ENCODE peak calls at places on chromosomes 3 and 15, in seven cellular contexts. One of them, this sample, is unnamed.

GRCh38 chr3:127671523-127672428 is 976 bp upstream of the ABTB1 start:
- DNase-seq in hypothalamus: no peak
- DNase-seq in NCI-H2081: no peak
- DNase-seq in M059J: no peak
- DNase-seq in iris pigment epithelial cell: no peak
- DNase-seq in central memory CD4-positive, alpha-beta T cell: peak; percentile 22
- DNase-seq in NCI-H345: no peak
- DNase-seq in this sample: no peak

GRCh38 chr3:13484861-13485590 is 4.9 kb downstream of the HDAC11 start:
- DNase-seq in hypothalamus: peak; percentile 12
- DNase-seq in NCI-H2081: peak; percentile 65
- DNase-seq in M059J: peak; percentile 86
- DNase-seq in iris pigment epithelial cell: peak; percentile 63
- DNase-seq in central memory CD4-positive, alpha-beta T cell: peak; percentile 19
- DNase-seq in NCI-H345: peak; percentile 45
- DNase-seq in this sample: no peak

GRCh38 chr15:33314115-33314514 is 3.3 kb downstream of the RYR3 start:
- DNase-seq in hypothalamus: no peak
- DNase-seq in NCI-H2081: no peak
- DNase-seq in M059J: no peak
- DNase-seq in iris pigment epithelial cell: no peak
- DNase-seq in central memory CD4-positive, alpha-beta T cell: no peak
- DNase-seq in NCI-H345: no peak
- DNase-seq in this sample: no peak

GRCh38 chr3:31041161-31041978 is 146.9 kb upstream of the GADL1 start:
- DNase-seq in hypothalamus: no peak
- DNase-seq in NCI-H2081: no peak
- DNase-seq in M059J: peak; percentile 97
- DNase-seq in iris pigment epithelial cell: peak; percentile 91
- DNase-seq in central memory CD4-positive, alpha-beta T cell: no peak
- DNase-seq in NCI-H345: no peak
- DNase-seq in this sample: peak; percentile 2

GRCh38 chr15:26974120-26974780 is 3.3 kb downstream of the GABRG3 start:
- DNase-seq in hypothalamus: no peak
- DNase-seq in NCI-H2081: peak; percentile 48
- DNase-seq in M059J: no peak
- DNase-seq in iris pigment epithelial cell: peak; percentile 20
- DNase-seq in central memory CD4-positive, alpha-beta T cell: no peak
- DNase-seq in NCI-H345: peak; percentile 49
- DNase-seq in this sample: no peak

GRCh38 chr3:124800511-124801374 is 70.5 kb downstream of the UMPS start:
- DNase-seq in hypothalamus: no peak
- DNase-seq in NCI-H2081: peak; percentile 83
- DNase-seq in M059J: no peak
- DNase-seq in iris pigment epithelial cell: peak; percentile 58
- DNase-seq in central memory CD4-positive, alpha-beta T cell: no peak
- DNase-seq in NCI-H345: peak; percentile 38
- DNase-seq in this sample: no peak

GRCh38 chr3:4889896-4890295 is 89.3 kb upstream of the BHLHE40 start:
- DNase-seq in hypothalamus: no peak
- DNase-seq in NCI-H2081: no peak
- DNase-seq in M059J: peak; percentile 26
- DNase-seq in iris pigment epithelial cell: peak; percentile 43
- DNase-seq in central memory CD4-positive, alpha-beta T cell: no peak
- DNase-seq in NCI-H345: no peak
- DNase-seq in this sample: no peak

GRCh38 chr15:74306801-74307217 is 60.6 kb downstream of the CYP11A1 start:
- DNase-seq in hypothalamus: no peak
- DNase-seq in NCI-H2081: no peak
- DNase-seq in M059J: no peak
- DNase-seq in iris pigment epithelial cell: no peak
- DNase-seq in central memory CD4-positive, alpha-beta T cell: no peak
- DNase-seq in NCI-H345: no peak
- DNase-seq in this sample: no peak

GRCh38 chr3:133464573-133464972 is 64.7 kb downstream of the BFSP2 start:
- DNase-seq in hypothalamus: no peak
- DNase-seq in NCI-H2081: peak; percentile 43
- DNase-seq in M059J: peak; percentile 75
- DNase-seq in iris pigment epithelial cell: peak; percentile 42
- DNase-seq in central memory CD4-positive, alpha-beta T cell: no peak
- DNase-seq in NCI-H345: no peak
- DNase-seq in this sample: no peak

GRCh38 chr15:94029495-94029894 is 201.9 kb upstream of the MCTP2 start:
- DNase-seq in hypothalamus: no peak
- DNase-seq in NCI-H2081: no peak
- DNase-seq in M059J: peak; percentile 84
- DNase-seq in iris pigment epithelial cell: peak; percentile 11
- DNase-seq in central memory CD4-positive, alpha-beta T cell: no peak
- DNase-seq in NCI-H345: no peak
- DNase-seq in this sample: no peak

GRCh38 chr15:39777497-39777896 is 5.1 kb downstream of the FSIP1 start:
- DNase-seq in hypothalamus: no peak
- DNase-seq in NCI-H2081: no peak
- DNase-seq in M059J: peak; percentile 39
- DNase-seq in iris pigment epithelial cell: no peak
- DNase-seq in central memory CD4-positive, alpha-beta T cell: no peak
- DNase-seq in NCI-H345: no peak
- DNase-seq in this sample: no peak

GRCh38 chr3:87026246-87026645 is 35.3 kb upstream of the VGLL3 start:
- DNase-seq in hypothalamus: no peak
- DNase-seq in NCI-H2081: no peak
- DNase-seq in M059J: no peak
- DNase-seq in iris pigment epithelial cell: no peak
- DNase-seq in central memory CD4-positive, alpha-beta T cell: no peak
- DNase-seq in NCI-H345: no peak
- DNase-seq in this sample: no peak

GRCh38 chr3:151328298-151329036 is 882 bp downstream of the P2RY13 start:
- DNase-seq in hypothalamus: no peak
- DNase-seq in NCI-H2081: no peak
- DNase-seq in M059J: peak; percentile 59
- DNase-seq in iris pigment epithelial cell: no peak
- DNase-seq in central memory CD4-positive, alpha-beta T cell: no peak
- DNase-seq in NCI-H345: peak; percentile 1
- DNase-seq in this sample: no peak

GRCh38 chr3:114928989-114929620 is 218.0 kb downstream of the ZBTB20 start:
- DNase-seq in hypothalamus: no peak
- DNase-seq in NCI-H2081: no peak
- DNase-seq in M059J: peak; percentile 2
- DNase-seq in iris pigment epithelial cell: peak; percentile 26
- DNase-seq in central memory CD4-positive, alpha-beta T cell: no peak
- DNase-seq in NCI-H345: no peak
- DNase-seq in this sample: no peak

GRCh38 chr15:99566157-99566900 is 545 bp downstream of the MEF2A start:
- DNase-seq in hypothalamus: no peak
- DNase-seq in NCI-H2081: no peak
- DNase-seq in M059J: peak; percentile 17
- DNase-seq in iris pigment epithelial cell: peak; percentile 11
- DNase-seq in central memory CD4-positive, alpha-beta T cell: peak; percentile 4
- DNase-seq in NCI-H345: no peak
- DNase-seq in this sample: no peak

GRCh38 chr3:55521086-55522060 is 34.3 kb upstream of the WNT5A start:
- DNase-seq in hypothalamus: no peak
- DNase-seq in NCI-H2081: no peak
- DNase-seq in M059J: peak; percentile 82
- DNase-seq in iris pigment epithelial cell: peak; percentile 56
- DNase-seq in central memory CD4-positive, alpha-beta T cell: no peak
- DNase-seq in NCI-H345: no peak
- DNase-seq in this sample: no peak

GRCh38 chr15:29270169-29270955 is 740 bp upstream of the NSMCE3 start:
- DNase-seq in hypothalamus: no peak
- DNase-seq in NCI-H2081: no peak
- DNase-seq in M059J: peak; percentile 23
- DNase-seq in iris pigment epithelial cell: peak; percentile 36
- DNase-seq in central memory CD4-positive, alpha-beta T cell: peak; percentile 77
- DNase-seq in NCI-H345: no peak
- DNase-seq in this sample: no peak

This sample was measured in amniotic stem cell.